ENCODE peak calls at places on chromosomes 2 and 18, in seven cellular contexts. W is upper lobe of left lung, B is spleen, L is adrenal gland, O is HCT116, J is tibial nerve, P is uterus. H is an unnamed sample.

GRCh38 chr2:38037757-38038615 is 38.0 kb downstream of the CYP1B1 start:
- DNase-seq in W (peak; percentile 83), B (no peak), L (peak; percentile 16), O (no peak), J (peak; percentile 41), P (peak; percentile 41), H (peak; percentile 14)

GRCh38 chr2:85255456-85255812 is 72.4 kb downstream of the TGOLN2 start:
- DNase-seq in W (no peak), B (peak; percentile 58), L (no peak), O (no peak), J (no peak), P (no peak), H (no peak)

GRCh38 chr18:4107049-4107459 is 348.1 kb downstream of the DLGAP1 start:
- DNase-seq in W (no peak), B (no peak), L (no peak), O (no peak), J (no peak), P (no peak), H (no peak)

GRCh38 chr2:148218326-148219075 is 197.6 kb downstream of the MBD5 start:
- DNase-seq in W (no peak), B (no peak), L (no peak), O (no peak), J (no peak), P (no peak), H (no peak)

GRCh38 chr18:73782405-73782804 is 365.2 kb downstream of the FBXO15 start:
- DNase-seq in W (no peak), B (no peak), L (no peak), O (no peak), J (no peak), P (no peak), H (no peak)

GRCh38 chr2:152571035-152571766 is 146.1 kb downstream of the PRPF40A start:
- DNase-seq in W (no peak), B (no peak), L (peak; percentile 37), O (no peak), J (no peak), P (no peak), H (no peak)

GRCh38 chr2:98912957-98913915 is 22.8 kb downstream of the CRACDL start:
- DNase-seq in W (peak; percentile 49), B (peak; percentile 59), L (no peak), O (no peak), J (no peak), P (no peak), H (no peak)

GRCh38 chr2:138035597-138036217 is 71.4 kb downstream of the HNMT start:
- DNase-seq in W (no peak), B (no peak), L (no peak), O (no peak), J (no peak), P (no peak), H (no peak)

GRCh38 chr18:29501952-29502351 is 1325.0 kb upstream of the CDH2 start:
- DNase-seq in W (no peak), B (no peak), L (no peak), O (no peak), J (no peak), P (no peak), H (no peak)

GRCh38 chr2:102258386-102259074 is 52.8 kb upstream of the IL1RL1 start:
- DNase-seq in W (no peak), B (no peak), L (peak; percentile 25), O (peak; percentile 29), J (no peak), P (no peak), H (no peak)

GRCh38 chr2:200738590-200738989 is 73.1 kb upstream of the BZW1 start:
- DNase-seq in W (no peak), B (no peak), L (no peak), O (no peak), J (no peak), P (no peak), H (no peak)

GRCh38 chr2:217919781-217920351 is 82.9 kb downstream of the TNS1 start:
- DNase-seq in W (no peak), B (no peak), L (peak; percentile 73), O (no peak), J (no peak), P (peak; percentile 90), H (no peak)

GRCh38 chr18:79965119-79965902 is 868 bp downstream of the HSBP1L1 start:
- DNase-seq in W (peak; percentile 82), B (peak; percentile 81), L (peak; percentile 80), O (no peak), J (no peak), P (no peak), H (peak; percentile 65)

GRCh38 chr2:241018051-241018891 is 19.9 kb downstream of the SNED1 start:
- DNase-seq in W (peak; percentile 33), B (no peak), L (no peak), O (no peak), J (peak; percentile 4), P (no peak), H (no peak)

GRCh38 chr18:21004721-21005120 is 106.9 kb downstream of the ROCK1 start:
- DNase-seq in W (no peak), B (no peak), L (peak; percentile 34), O (no peak), J (peak; percentile 60), P (peak; percentile 56), H (peak; percentile 19)

GRCh38 chr2:237694423-237695194 is 67.2 kb downstream of the LRRFIP1 start:
- DNase-seq in W (no peak), B (peak; percentile 81), L (no peak), O (no peak), J (no peak), P (no peak), H (no peak)

GRCh38 chr2:128346291-128346690 is 27.6 kb upstream of the HS6ST1 start:
- DNase-seq in W (peak; percentile 64), B (no peak), L (no peak), O (no peak), J (no peak), P (no peak), H (no peak)

GRCh38 chr2:74390601-74391000 is 10.5 kb upstream of the DCTN1 start:
- DNase-seq in W (no peak), B (no peak), L (no peak), O (no peak), J (no peak), P (no peak), H (no peak)
- H3K4me3 ChIP-seq in W (peak overlapping the region; percentile 64), B (peak overlapping the region; percentile 93), L (no peak overlapping the region), O (peak overlapping the region; percentile 95), J (peak overlapping the region; percentile 76), P (peak overlapping the region; percentile 91), H (no peak overlapping the region)

GRCh38 chr2:231410293-231411004 is 14.9 kb downstream of the B3GNT7 start:
- DNase-seq in W (no peak), B (no peak), L (no peak), O (no peak), J (no peak), P (no peak), H (no peak)
- H3K27ac ChIP-seq in W (no peak overlapping the region), B (no peak overlapping the region), L (peak overlapping the region; percentile 50), O (no peak overlapping the region), J (no peak overlapping the region), P (no peak overlapping the region), H (peak overlapping the region; percentile 74)

DNA sequence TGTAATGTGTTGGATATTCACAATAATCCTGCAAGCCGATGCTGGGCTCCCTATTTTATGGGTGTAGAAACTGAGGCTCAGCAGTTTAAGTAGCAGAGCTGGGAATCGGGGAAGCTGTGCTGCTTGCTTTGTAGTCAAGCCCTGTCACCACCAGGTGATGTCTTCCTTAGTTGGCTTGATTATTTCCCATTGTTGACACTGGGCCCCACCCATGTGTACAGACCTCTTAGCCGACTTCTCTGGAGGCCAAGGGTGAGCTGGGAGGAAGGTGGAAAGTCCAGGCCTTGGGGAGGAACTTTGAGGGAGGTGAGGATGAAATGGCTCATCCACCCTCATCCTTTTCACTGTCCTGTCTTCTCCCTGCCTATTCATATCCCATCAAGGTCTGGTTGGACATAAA is 60.0 kb downstream of the CAPN13 start:
- DNase-seq in W (no peak), B (peak; percentile 10), L (no peak), O (no peak), J (no peak), P (no peak), H (no peak)
- TF ChIP-seq POLR2A in W (no peak), B (no peak), L (no peak), O (no peak), J (no peak), P (no peak), H (no peak)

GRCh38 chr2:118722976-118723375 is 124.5 kb downstream of the EN1 start:
- DNase-seq in W (no peak), B (no peak), L (no peak), O (no peak), J (no peak), P (no peak), H (no peak)
- H3K4me3 ChIP-seq in W (no peak overlapping the region), B (no peak overlapping the region), L (no peak overlapping the region), O (no peak overlapping the region), J (no peak overlapping the region), P (no peak overlapping the region), H (no peak overlapping the region)